ENCODE peak calls at places on chromosome 20, in ten cellular contexts. I is effector memory CD4-positive, alpha-beta T cell; V is Panc1; B is breast epithelium; L is right atrium auricular region; D is cardiac muscle cell; N is aorta; P is naive thymus-derived CD4-positive, alpha-beta T cell; X is neural progenitor cell; Y is CD4-positive, alpha-beta memory T cell. Q is an unnamed sample. For H3K36me3 and H3K4me1, the result is how much of the 10 kb centered on the place peaks cover.

GRCh38 chr20:48877299-48877698 is 44.2 kb upstream of the ARFGEF2 start:
- DNase-seq in I (no peak), V (no peak), B (no peak), L (no peak), D (no peak), N (no peak), P (no peak), X (no peak), Y (no peak), Q (no peak)

GRCh38 chr20:58599966-58600365 is 51.1 kb upstream of the STX16 start:
- DNase-seq in I (no peak), V (no peak), B (no peak), L (no peak), D (no peak), N (peak), P (no peak), X (no peak), Y (no peak), Q (peak)

GRCh38 chr20:39913274-39913673 is 775.8 kb downstream of the MAFB start:
- DNase-seq in I (no peak), V (no peak), B (no peak), L (no peak), D (no peak), N (no peak), P (no peak), X (no peak), Y (no peak), Q (no peak)

GRCh38 chr20:46139908-46140482 is 21.9 kb downstream of the CD40 start:
- DNase-seq in I (no peak), V (no peak), B (no peak), L (no peak), D (no peak), N (no peak), P (no peak), X (peak), Y (no peak), Q (peak)

GRCh38 chr20:62837790-62838458 is 21.1 kb downstream of the COL9A3 start:
- DNase-seq in I (no peak), V (no peak), B (no peak), L (no peak), D (no peak), N (no peak), P (no peak), X (no peak), Y (no peak), Q (no peak)

GRCh38 chr20:1357921-1358671 is 29.2 kb upstream of the SDCBP2 start:
- DNase-seq in I (no peak), V (no peak), B (no peak), L (no peak), D (peak), N (no peak), P (no peak), X (no peak), Y (no peak), Q (no peak)

GRCh38 chr20:46348972-46349741 is 40.9 kb upstream of the CDH22 start:
- DNase-seq in I (peak), V (no peak), B (no peak), L (no peak), D (peak), N (peak), P (peak), X (peak), Y (peak), Q (peak)

GRCh38 chr20:46087161-46087560 is 2.6 kb downstream of the NCOA5 start:
- DNase-seq in I (no peak), V (no peak), B (no peak), L (no peak), D (peak), N (no peak), P (no peak), X (no peak), Y (no peak), Q (no peak)

GRCh38 chr20:51230727-51231126 is 207.8 kb upstream of the KCNG1 start:
- DNase-seq in I (no peak), V (no peak), B (no peak), L (no peak), D (peak), N (no peak), P (no peak), X (no peak), Y (no peak), Q (no peak)

GRCh38 chr20:2872304-2873009 is 824 bp upstream of the PTPRA start:
- DNase-seq in I (peak), V (no peak), B (no peak), L (peak), D (peak), N (peak), P (peak), X (peak), Y (peak), Q (no peak)

GRCh38 chr20:64033981-64034493 is 1.9 kb upstream of the C20orf204 start:
- DNase-seq in I (no peak), V (no peak), B (no peak), L (no peak), D (no peak), N (no peak), P (no peak), X (no peak), Y (no peak), Q (no peak)

GRCh38 chr20:61938839-61939690 is 126.6 kb downstream of the TAF4 start:
- DNase-seq in I (no peak), V (no peak), B (peak), L (no peak), D (no peak), N (no peak), P (no peak), X (no peak), Y (no peak), Q (no peak)

GRCh38 chr20:9255171-9255570 is 186.3 kb downstream of the PLCB4 start:
- DNase-seq in I (no peak), V (no peak), B (no peak), L (no peak), D (no peak), N (no peak), P (no peak), X (peak), Y (no peak), Q (no peak)

GRCh38 chr20:2955257-2955950 is 82.1 kb downstream of the PTPRA start:
- DNase-seq in I (no peak), V (no peak), B (no peak), L (no peak), D (no peak), N (no peak), P (no peak), X (no peak), Y (no peak), Q (peak)

GRCh38 chr20:17557675-17558006 is 12.2 kb upstream of the DSTN start:
- DNase-seq in I (no peak), V (no peak), B (no peak), L (no peak), D (peak), N (no peak), P (no peak), X (no peak), Y (no peak), Q (peak)

GRCh38 chr20:32007787-32008616 is 2.2 kb upstream of the CCM2L start:
- DNase-seq in I (no peak), V (no peak), B (no peak), L (peak), D (peak), N (no peak), P (no peak), X (peak), Y (no peak), Q (peak)

GRCh38 chr20:22984611-22985010 is 50.5 kb upstream of the SSTR4 start:
- DNase-seq in I (no peak), V (no peak), B (no peak), L (no peak), D (no peak), N (no peak), P (no peak), X (no peak), Y (no peak), Q (no peak)

GRCh38 chr20:32516985-32517873 is 67.9 kb downstream of the NOL4L start:
- DNase-seq in I (no peak), V (no peak), B (peak), L (no peak), D (no peak), N (peak), P (no peak), X (peak), Y (no peak), Q (no peak)

GRCh38 chr20:57445298-57445697 is 54.1 kb downstream of the RBM38 start:
- DNase-seq in I (no peak), V (no peak), B (no peak), L (peak), D (peak), N (peak), P (no peak), X (no peak), Y (no peak), Q (no peak)

GRCh38 chr20:58054744-58055373 is 173.6 kb downstream of the ANKRD60 start:
- DNase-seq in I (no peak), V (no peak), B (peak), L (peak), D (peak), N (peak), P (no peak), X (peak), Y (no peak), Q (peak)

GRCh38 chr20:63087236-63087871 is 80.6 kb upstream of the BHLHE23 start:
- DNase-seq in I (no peak), V (no peak), B (peak), L (no peak), D (no peak), N (peak), P (no peak), X (no peak), Y (no peak), Q (no peak)

DNA sequence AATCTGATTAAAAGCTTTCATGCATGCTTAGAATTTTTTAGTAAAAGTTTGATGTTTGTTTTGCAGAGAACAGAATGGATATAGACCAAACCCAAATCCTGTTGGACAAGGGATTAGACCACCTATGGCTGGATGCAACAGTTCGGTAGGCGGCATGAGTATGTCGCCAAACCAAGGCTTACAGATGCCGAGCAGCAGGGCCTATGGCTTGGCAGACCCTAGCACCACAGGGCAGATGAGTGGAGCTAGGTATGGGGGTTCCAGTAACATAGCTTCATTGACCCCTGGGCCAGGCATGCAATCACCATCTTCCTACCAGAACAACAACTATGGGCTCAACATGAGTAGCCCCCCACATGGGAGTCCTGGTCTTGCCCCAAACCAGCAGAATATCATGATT is 133.6 kb downstream of the NCOA3 start:
- DNase-seq in I (no peak), V (no peak), B (no peak), L (no peak), D (no peak), N (no peak), P (no peak), X (no peak), Y (no peak), Q (no peak)
- H3K36me3 ChIP-seq in I (half or more), V (under half), B (under half), L (half or more), D (under half), N (under half), P (under half), X (under half), Y (under half), Q (under half)

GRCh38 chr20:36463212-36464061 is 77.9 kb upstream of the MYL9 start:
- DNase-seq in I (no peak), V (no peak), B (no peak), L (no peak), D (no peak), N (no peak), P (no peak), X (no peak), Y (no peak), Q (peak)

GRCh38 chr20:36461600-36462439 is 79.5 kb upstream of the MYL9 start:
- DNase-seq in I (peak), V (no peak), B (peak), L (no peak), D (peak), N (peak), P (peak), X (peak), Y (peak), Q (peak)

GRCh38 chr20:36465109-36466080 is 75.9 kb upstream of the MYL9 start:
- DNase-seq in I (no peak), V (peak), B (no peak), L (peak), D (peak), N (peak), P (no peak), X (peak), Y (peak), Q (peak)

GRCh38 chr20:36460648-36461599 is 80.4 kb upstream of the MYL9 start:
- DNase-seq in I (peak), V (peak), B (peak), L (peak), D (peak), N (peak), P (peak), X (peak), Y (peak), Q (peak)

GRCh38 chr20:36462440-36463211 is 78.7 kb upstream of the MYL9 start:
- DNase-seq in I (no peak), V (no peak), B (no peak), L (peak), D (peak), N (peak), P (no peak), X (peak), Y (peak), Q (peak)
- H3K4me1 ChIP-seq in I (half or more), V (under half), B (under half), L (half or more), D (under half), N (under half), P (half or more), X (under half), Y (half or more), Q (under half)

GRCh38 chr20:10658051-10658823 is 15.6 kb downstream of the JAG1 start:
- DNase-seq in I (no peak), V (no peak), B (no peak), L (no peak), D (no peak), N (no peak), P (no peak), X (no peak), Y (no peak), Q (no peak)
- H3K4me3 ChIP-seq in I (no peak), V (no peak), B (no peak), L (no peak), D (no peak), N (no peak), P (no peak), X (no peak), Y (no peak), Q (no peak)

GRCh38 chr20:35006531-35006971 is 50.9 kb downstream of the MYH7B start:
- DNase-seq in I (no peak), V (no peak), B (no peak), L (no peak), D (no peak), N (peak), P (no peak), X (no peak), Y (no peak), Q (no peak)
- H3K36me3 ChIP-seq in I (half or more), V (under half), B (under half), L (half or more), D (under half), N (under half), P (under half), X (under half), Y (half or more), Q (half or more)

DNA sequence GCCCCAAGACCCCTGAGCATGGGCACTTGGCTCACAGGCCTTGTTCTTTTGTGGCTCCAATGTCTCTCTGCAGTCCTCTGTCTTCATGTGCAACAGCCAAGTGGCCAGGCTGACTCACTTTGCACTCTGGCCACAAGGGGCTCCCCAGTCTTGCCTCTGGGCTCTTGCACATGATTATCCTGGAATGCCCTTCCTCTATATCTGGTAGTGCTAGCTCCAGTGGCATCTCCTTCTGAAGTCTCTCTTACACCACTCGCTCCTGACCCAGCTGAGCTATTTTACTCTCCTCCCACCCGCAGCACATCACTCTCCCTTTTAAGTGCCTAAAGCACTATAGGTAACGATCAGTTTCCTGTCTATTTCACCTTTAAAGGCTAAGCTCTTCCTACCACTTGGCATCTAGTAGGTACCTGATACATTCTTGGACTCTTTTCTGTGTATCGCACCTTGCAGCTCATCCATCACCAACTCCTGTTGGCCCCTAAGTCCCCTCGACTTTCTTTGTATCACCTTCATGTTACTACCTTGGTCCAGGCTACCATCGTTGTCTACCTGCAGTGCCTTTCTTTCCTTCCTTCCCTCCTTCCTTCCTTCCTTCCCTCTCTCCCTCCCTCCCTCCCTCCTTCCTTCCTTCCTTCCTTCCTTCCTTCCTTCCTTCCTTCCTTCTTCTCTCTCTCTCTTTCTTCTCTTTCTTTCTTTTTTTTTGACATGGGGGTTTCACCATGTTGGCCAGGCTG is 211.9 kb upstream of the RNF24 start:
- DNase-seq in I (no peak), V (no peak), B (no peak), L (no peak), D (peak), N (no peak), P (no peak), X (peak), Y (no peak), Q (peak)
- H3K4me1 ChIP-seq in I (under half), V (under half), B (under half), L (under half), D (under half), N (under half), P (under half), X (under half), Y (under half), Q (under half)

DNA sequence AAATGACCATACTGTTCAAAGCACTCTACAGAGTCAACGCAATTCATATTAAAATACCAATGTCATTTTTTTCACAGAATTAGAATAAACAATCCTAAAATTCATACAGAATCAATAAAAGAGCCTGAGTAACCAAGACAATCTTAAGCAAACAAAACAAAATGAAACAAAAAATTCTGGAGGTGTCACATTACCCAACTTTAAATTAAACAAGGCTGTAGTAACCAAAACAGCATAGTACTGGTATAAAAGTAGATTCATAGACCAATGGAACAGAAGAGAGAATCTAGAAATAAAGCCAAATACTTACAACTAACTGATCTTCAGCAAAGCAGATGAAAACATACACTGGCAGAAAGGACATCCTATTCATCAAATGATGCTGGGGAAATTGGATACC is 346.9 kb upstream of the JAG1 start:
- DNase-seq in I (no peak), V (no peak), B (no peak), L (no peak), D (no peak), N (no peak), P (no peak), X (no peak), Y (no peak), Q (no peak)
- H3K4me3 ChIP-seq in I (no peak), V (no peak), B (no peak), L (no peak), D (no peak), N (no peak), P (no peak), X (no peak), Y (no peak), Q (no peak)

GRCh38 chr20:37859406-37860171 is 43.3 kb upstream of the VSTM2L start:
- DNase-seq in I (no peak), V (no peak), B (no peak), L (no peak), D (no peak), N (peak), P (no peak), X (no peak), Y (no peak), Q (no peak)
- H3K36me3 ChIP-seq in I (under half), V (under half), B (under half), L (under half), D (under half), N (under half), P (under half), X (under half), Y (under half), Q (under half)